ENCODE peak calls at places on chromosomes 16 and 17, in eight cellular contexts. One of them, this sample, is unnamed.

GRCh38 chr17:69058165-69058564 is 2.6 kb downstream of the ABCA9 start:
- DNase-seq in prostate gland: no peak
- DNase-seq in OCI-LY7: no peak
- DNase-seq in GM23248: peak
- DNase-seq in endothelial cell of umbilical vein: no peak
- DNase-seq in GM12878: no peak
- DNase-seq in cardiac muscle cell: no peak
- DNase-seq in suprapubic skin: no peak
- DNase-seq in this sample: no peak

GRCh38 chr16:84379731-84380369 is 11.5 kb downstream of the ATP2C2 start:
- DNase-seq in endothelial cell of umbilical vein: no peak
- DNase-seq in OCI-LY7: no peak
- DNase-seq in GM23248: no peak
- DNase-seq in GM12878: no peak
- DNase-seq in prostate gland: no peak
- DNase-seq in suprapubic skin: no peak
- DNase-seq in cardiac muscle cell: no peak
- DNase-seq in this sample: no peak

GRCh38 chr17:74491645-74492044 is 25.2 kb downstream of the CD300A start:
- DNase-seq in GM12878: no peak
- DNase-seq in suprapubic skin: peak
- DNase-seq in OCI-LY7: no peak
- DNase-seq in endothelial cell of umbilical vein: no peak
- DNase-seq in GM23248: no peak
- DNase-seq in cardiac muscle cell: no peak
- DNase-seq in prostate gland: no peak
- DNase-seq in this sample: no peak

GRCh38 chr17:78358538-78359215 is 1.2 kb downstream of the SOCS3 start:
- DNase-seq in endothelial cell of umbilical vein: peak
- DNase-seq in OCI-LY7: no peak
- DNase-seq in cardiac muscle cell: peak
- DNase-seq in GM12878: no peak
- DNase-seq in prostate gland: no peak
- DNase-seq in GM23248: peak
- DNase-seq in suprapubic skin: no peak
- DNase-seq in this sample: no peak

GRCh38 chr17:77295410-77295809 is 154.6 kb downstream of the SEC14L1 start:
- DNase-seq in endothelial cell of umbilical vein: no peak
- DNase-seq in OCI-LY7: no peak
- DNase-seq in GM23248: no peak
- DNase-seq in suprapubic skin: no peak
- DNase-seq in GM12878: no peak
- DNase-seq in prostate gland: no peak
- DNase-seq in cardiac muscle cell: no peak
- DNase-seq in this sample: no peak

GRCh38 chr17:5381542-5381941 is 37.9 kb downstream of the NUP88 start:
- DNase-seq in cardiac muscle cell: peak
- DNase-seq in endothelial cell of umbilical vein: no peak
- DNase-seq in GM23248: peak
- DNase-seq in OCI-LY7: no peak
- DNase-seq in GM12878: no peak
- DNase-seq in prostate gland: no peak
- DNase-seq in suprapubic skin: no peak
- DNase-seq in this sample: no peak

GRCh38 chr17:78316867-78317816 is 42.7 kb downstream of the SOCS3 start:
- DNase-seq in endothelial cell of umbilical vein: no peak
- DNase-seq in prostate gland: peak
- DNase-seq in OCI-LY7: no peak
- DNase-seq in GM23248: peak
- DNase-seq in GM12878: peak
- DNase-seq in cardiac muscle cell: peak
- DNase-seq in suprapubic skin: no peak
- DNase-seq in this sample: no peak

GRCh38 chr17:41446806-41447205 is 6.0 kb upstream of the KRT38 start:
- DNase-seq in prostate gland: no peak
- DNase-seq in GM12878: no peak
- DNase-seq in endothelial cell of umbilical vein: no peak
- DNase-seq in GM23248: peak
- DNase-seq in suprapubic skin: no peak
- DNase-seq in OCI-LY7: no peak
- DNase-seq in cardiac muscle cell: peak
- DNase-seq in this sample: no peak

GRCh38 chr17:47966079-47966519 is 4.8 kb upstream of the CDK5RAP3 start:
- DNase-seq in prostate gland: peak
- DNase-seq in GM23248: peak
- DNase-seq in cardiac muscle cell: no peak
- DNase-seq in suprapubic skin: no peak
- DNase-seq in OCI-LY7: no peak
- DNase-seq in endothelial cell of umbilical vein: no peak
- DNase-seq in GM12878: no peak
- DNase-seq in this sample: no peak

GRCh38 chr16:9092963-9093477 is 1.6 kb downstream of the HAPSTR1 start:
- DNase-seq in suprapubic skin: no peak
- DNase-seq in GM23248: peak
- DNase-seq in cardiac muscle cell: no peak
- DNase-seq in GM12878: no peak
- DNase-seq in endothelial cell of umbilical vein: peak
- DNase-seq in OCI-LY7: peak
- DNase-seq in prostate gland: peak
- DNase-seq in this sample: no peak

GRCh38 chr16:73024571-73025105 is 23.3 kb downstream of the ZFHX3 start:
- DNase-seq in GM23248: no peak
- DNase-seq in OCI-LY7: no peak
- DNase-seq in cardiac muscle cell: no peak
- DNase-seq in endothelial cell of umbilical vein: no peak
- DNase-seq in GM12878: no peak
- DNase-seq in prostate gland: no peak
- DNase-seq in suprapubic skin: no peak
- DNase-seq in this sample: no peak

GRCh38 chr16:51994597-51994996 is 552.3 kb downstream of the TOX3 start:
- DNase-seq in endothelial cell of umbilical vein: no peak
- DNase-seq in cardiac muscle cell: no peak
- DNase-seq in GM23248: peak
- DNase-seq in OCI-LY7: no peak
- DNase-seq in GM12878: no peak
- DNase-seq in prostate gland: peak
- DNase-seq in suprapubic skin: no peak
- DNase-seq in this sample: no peak

GRCh38 chr17:42774066-42774750 is 959 bp downstream of the VPS25 start:
- DNase-seq in endothelial cell of umbilical vein: no peak
- DNase-seq in GM12878: no peak
- DNase-seq in GM23248: peak
- DNase-seq in cardiac muscle cell: no peak
- DNase-seq in suprapubic skin: no peak
- DNase-seq in OCI-LY7: no peak
- DNase-seq in prostate gland: no peak
- DNase-seq in this sample: no peak

GRCh38 chr16:72530434-72530833 is 358.5 kb upstream of the PMFBP1 start:
- DNase-seq in endothelial cell of umbilical vein: peak
- DNase-seq in GM23248: peak
- DNase-seq in prostate gland: no peak
- DNase-seq in suprapubic skin: no peak
- DNase-seq in cardiac muscle cell: peak
- DNase-seq in GM12878: no peak
- DNase-seq in OCI-LY7: no peak
- DNase-seq in this sample: no peak

GRCh38 chr17:3012926-3013581 is 50.4 kb downstream of the OR1D5 start:
- DNase-seq in endothelial cell of umbilical vein: peak
- DNase-seq in GM23248: peak
- DNase-seq in GM12878: peak
- DNase-seq in suprapubic skin: no peak
- DNase-seq in OCI-LY7: peak
- DNase-seq in cardiac muscle cell: peak
- DNase-seq in prostate gland: peak
- DNase-seq in this sample: peak

GRCh38 chr17:81928497-81929252 is 1.1 kb upstream of the MAFG start:
- DNase-seq in OCI-LY7: peak
- DNase-seq in prostate gland: no peak
- DNase-seq in cardiac muscle cell: no peak
- DNase-seq in GM12878: no peak
- DNase-seq in suprapubic skin: no peak
- DNase-seq in GM23248: peak
- DNase-seq in endothelial cell of umbilical vein: no peak
- DNase-seq in this sample: no peak

GRCh38 chr17:33457477-33457876 is 164.4 kb upstream of the ASIC2 start:
- DNase-seq in prostate gland: no peak
- DNase-seq in cardiac muscle cell: no peak
- DNase-seq in GM23248: no peak
- DNase-seq in endothelial cell of umbilical vein: no peak
- DNase-seq in OCI-LY7: no peak
- DNase-seq in GM12878: no peak
- DNase-seq in suprapubic skin: no peak
- DNase-seq in this sample: no peak

GRCh38 chr17:76115138-76115754 is 11.7 kb upstream of the EXOC7 start:
- DNase-seq in OCI-LY7: no peak
- DNase-seq in endothelial cell of umbilical vein: no peak
- DNase-seq in prostate gland: no peak
- DNase-seq in GM23248: no peak
- DNase-seq in GM12878: no peak
- DNase-seq in cardiac muscle cell: no peak
- DNase-seq in suprapubic skin: no peak
- DNase-seq in this sample: no peak

GRCh38 chr16:52123063-52123839 is 423.7 kb downstream of the TOX3 start:
- DNase-seq in suprapubic skin: no peak
- DNase-seq in GM23248: no peak
- DNase-seq in OCI-LY7: no peak
- DNase-seq in cardiac muscle cell: no peak
- DNase-seq in prostate gland: no peak
- DNase-seq in GM12878: no peak
- DNase-seq in endothelial cell of umbilical vein: no peak
- DNase-seq in this sample: no peak

GRCh38 chr16:68884391-68884790 is 41.1 kb downstream of the TANGO6 start:
- DNase-seq in GM23248: no peak
- DNase-seq in suprapubic skin: no peak
- DNase-seq in OCI-LY7: no peak
- DNase-seq in prostate gland: no peak
- DNase-seq in endothelial cell of umbilical vein: no peak
- DNase-seq in cardiac muscle cell: no peak
- DNase-seq in GM12878: no peak
- DNase-seq in this sample: no peak
- H3K27ac ChIP-seq in GM23248: no peak
- H3K27ac ChIP-seq in suprapubic skin: no peak
- H3K27ac ChIP-seq in OCI-LY7: no peak
- H3K27ac ChIP-seq in prostate gland: peak
- H3K27ac ChIP-seq in endothelial cell of umbilical vein: no peak
- H3K27ac ChIP-seq in cardiac muscle cell: no peak
- H3K27ac ChIP-seq in GM12878: no peak
- H3K27ac ChIP-seq in this sample: no peak

GRCh38 chr17:64386412-64387144 is 4.1 kb downstream of the PECAM1 start:
- DNase-seq in GM12878: no peak
- DNase-seq in cardiac muscle cell: peak
- DNase-seq in OCI-LY7: no peak
- DNase-seq in GM23248: no peak
- DNase-seq in endothelial cell of umbilical vein: peak
- DNase-seq in prostate gland: no peak
- DNase-seq in suprapubic skin: no peak
- DNase-seq in this sample: no peak
- H3K27ac ChIP-seq in GM12878: no peak
- H3K27ac ChIP-seq in cardiac muscle cell: no peak
- H3K27ac ChIP-seq in OCI-LY7: no peak
- H3K27ac ChIP-seq in GM23248: no peak
- H3K27ac ChIP-seq in endothelial cell of umbilical vein: peak
- H3K27ac ChIP-seq in prostate gland: peak
- H3K27ac ChIP-seq in suprapubic skin: peak
- H3K27ac ChIP-seq in this sample: no peak

GRCh38 chr17:65489413-65490170 is 71.9 kb downstream of the AXIN2 start:
- DNase-seq in prostate gland: no peak
- DNase-seq in GM12878: no peak
- DNase-seq in cardiac muscle cell: no peak
- DNase-seq in GM23248: no peak
- DNase-seq in endothelial cell of umbilical vein: no peak
- DNase-seq in suprapubic skin: peak
- DNase-seq in OCI-LY7: no peak
- DNase-seq in this sample: no peak

GRCh38 chr17:65485388-65486299 is 75.8 kb downstream of the AXIN2 start:
- DNase-seq in GM23248: peak
- DNase-seq in OCI-LY7: no peak
- DNase-seq in GM12878: no peak
- DNase-seq in suprapubic skin: no peak
- DNase-seq in prostate gland: no peak
- DNase-seq in cardiac muscle cell: peak
- DNase-seq in endothelial cell of umbilical vein: peak
- DNase-seq in this sample: no peak

GRCh38 chr17:65488665-65489064 is 72.8 kb downstream of the AXIN2 start:
- DNase-seq in OCI-LY7: no peak
- DNase-seq in cardiac muscle cell: no peak
- DNase-seq in suprapubic skin: no peak
- DNase-seq in GM23248: no peak
- DNase-seq in prostate gland: no peak
- DNase-seq in endothelial cell of umbilical vein: no peak
- DNase-seq in GM12878: no peak
- DNase-seq in this sample: no peak

GRCh38 chr17:65487990-65488389 is 73.5 kb downstream of the AXIN2 start:
- DNase-seq in prostate gland: no peak
- DNase-seq in endothelial cell of umbilical vein: no peak
- DNase-seq in GM12878: no peak
- DNase-seq in cardiac muscle cell: no peak
- DNase-seq in GM23248: no peak
- DNase-seq in OCI-LY7: no peak
- DNase-seq in suprapubic skin: no peak
- DNase-seq in this sample: no peak

GRCh38 chr17:65487161-65487560 is 74.3 kb downstream of the AXIN2 start:
- DNase-seq in prostate gland: no peak
- DNase-seq in GM12878: no peak
- DNase-seq in suprapubic skin: peak
- DNase-seq in GM23248: no peak
- DNase-seq in cardiac muscle cell: no peak
- DNase-seq in OCI-LY7: no peak
- DNase-seq in endothelial cell of umbilical vein: no peak
- DNase-seq in this sample: no peak
- H3K27ac ChIP-seq in prostate gland: no peak
- H3K27ac ChIP-seq in GM12878: no peak
- H3K27ac ChIP-seq in suprapubic skin: no peak
- H3K27ac ChIP-seq in GM23248: no peak
- H3K27ac ChIP-seq in cardiac muscle cell: no peak
- H3K27ac ChIP-seq in OCI-LY7: no peak
- H3K27ac ChIP-seq in endothelial cell of umbilical vein: no peak
- H3K27ac ChIP-seq in this sample: no peak

GRCh38 chr17:17235212-17236174 is 1.5 kb downstream of the FLCN start:
- DNase-seq in cardiac muscle cell: no peak
- DNase-seq in GM12878: no peak
- DNase-seq in GM23248: peak
- DNase-seq in endothelial cell of umbilical vein: peak
- DNase-seq in prostate gland: no peak
- DNase-seq in suprapubic skin: no peak
- DNase-seq in OCI-LY7: no peak
- DNase-seq in this sample: no peak

GRCh38 chr17:17228521-17229279 is 8.3 kb downstream of the FLCN start:
- DNase-seq in endothelial cell of umbilical vein: no peak
- DNase-seq in prostate gland: no peak
- DNase-seq in suprapubic skin: no peak
- DNase-seq in GM23248: no peak
- DNase-seq in cardiac muscle cell: no peak
- DNase-seq in GM12878: no peak
- DNase-seq in OCI-LY7: no peak
- DNase-seq in this sample: no peak

GRCh38 chr17:17229416-17230098 is 7.4 kb downstream of the FLCN start:
- DNase-seq in GM23248: no peak
- DNase-seq in cardiac muscle cell: no peak
- DNase-seq in suprapubic skin: no peak
- DNase-seq in prostate gland: no peak
- DNase-seq in endothelial cell of umbilical vein: no peak
- DNase-seq in OCI-LY7: no peak
- DNase-seq in GM12878: no peak
- DNase-seq in this sample: no peak

GRCh38 chr17:17232303-17232621 is 4.7 kb downstream of the FLCN start:
- DNase-seq in GM12878: no peak
- DNase-seq in cardiac muscle cell: no peak
- DNase-seq in prostate gland: no peak
- DNase-seq in endothelial cell of umbilical vein: no peak
- DNase-seq in OCI-LY7: no peak
- DNase-seq in suprapubic skin: no peak
- DNase-seq in GM23248: no peak
- DNase-seq in this sample: no peak

GRCh38 chr17:17231621-17232302 is 5.2 kb downstream of the FLCN start:
- DNase-seq in OCI-LY7: no peak
- DNase-seq in GM23248: no peak
- DNase-seq in endothelial cell of umbilical vein: no peak
- DNase-seq in prostate gland: no peak
- DNase-seq in GM12878: no peak
- DNase-seq in cardiac muscle cell: no peak
- DNase-seq in suprapubic skin: no peak
- DNase-seq in this sample: no peak
- H3K27ac ChIP-seq in OCI-LY7: no peak
- H3K27ac ChIP-seq in GM23248: no peak
- H3K27ac ChIP-seq in endothelial cell of umbilical vein: no peak
- H3K27ac ChIP-seq in prostate gland: no peak
- H3K27ac ChIP-seq in GM12878: no peak
- H3K27ac ChIP-seq in cardiac muscle cell: no peak
- H3K27ac ChIP-seq in suprapubic skin: no peak
- H3K27ac ChIP-seq in this sample: peak